ENCODE peak calls at places on chromosomes 11 and 22, in six cellular contexts. C is HCT116, P is HepG2, B is K562, U is H1, X is GM12878. Y is an unnamed sample.

GRCh38 chr22:38788417-38788816 is 5.5 kb downstream of the DNAL4 start:
- DNase-seq in C (no peak), P (no peak), B (no peak), U (no peak), X (no peak), Y (no peak)

GRCh38 chr22:45164217-45165123 is 745 bp downstream of the NUP50 start:
- DNase-seq in C (no peak), P (no peak), B (peak; percentile 64), U (peak; percentile 68), X (no peak), Y (no peak)

GRCh38 chr11:15943418-15944197 is 412.7 kb downstream of the SOX6 start:
- DNase-seq in C (no peak), P (no peak), B (no peak), U (peak; percentile 14), X (no peak), Y (no peak)

GRCh38 chr11:66310324-66310723 is 6.5 kb downstream of the CD248 start:
- DNase-seq in C (no peak), P (no peak), B (no peak), U (no peak), X (no peak), Y (no peak)

GRCh38 chr22:27148025-27148424 is 490.6 kb downstream of the MIAT start:
- DNase-seq in C (no peak), P (no peak), B (no peak), U (no peak), X (no peak), Y (no peak)

GRCh38 chr11:57134284-57134683 is 47.5 kb upstream of the LRRC55 start:
- DNase-seq in C (no peak), P (no peak), B (no peak), U (no peak), X (no peak), Y (no peak)

GRCh38 chr11:27358306-27358705 is 4.7 kb downstream of the CCDC34 start:
- DNase-seq in C (no peak), P (no peak), B (no peak), U (no peak), X (no peak), Y (no peak)

GRCh38 chr22:27372969-27373670 is 428.4 kb downstream of the MN1 start:
- DNase-seq in C (no peak), P (peak; percentile 81), B (no peak), U (peak; percentile 88), X (no peak), Y (peak; percentile 81)

GRCh38 chr11:130801287-130802146 is 114.8 kb downstream of the SNX19 start:
- DNase-seq in C (no peak), P (no peak), B (no peak), U (no peak), X (no peak), Y (no peak)

GRCh38 chr11:47977651-47978050 is 2.7 kb upstream of the PTPRJ start:
- DNase-seq in C (no peak), P (no peak), B (no peak), U (no peak), X (no peak), Y (no peak)

GRCh38 chr11:127926721-127927120 is 660.6 kb downstream of the ETS1 start:
- DNase-seq in C (no peak), P (no peak), B (no peak), U (no peak), X (no peak), Y (no peak)

GRCh38 chr11:61747389-61748285 is 4.8 kb upstream of the MYRF start:
- DNase-seq in C (peak; percentile 48), P (peak; percentile 67), B (peak; percentile 86), U (peak; percentile 94), X (no peak), Y (peak; percentile 59)

GRCh38 chr11:10302744-10303557 is 1.9 kb upstream of the ADM start:
- DNase-seq in C (no peak), P (peak; percentile 70), B (peak; percentile 32), U (peak; percentile 74), X (no peak), Y (no peak)

GRCh38 chr11:76237914-76238313 is 31.6 kb upstream of the WNT11 start:
- DNase-seq in C (peak; percentile 48), P (peak; percentile 66), B (peak; percentile 62), U (no peak), X (no peak), Y (peak; percentile 47)

GRCh38 chr11:2778630-2779498 is 79.1 kb upstream of the KCNQ1OT1 start:
- DNase-seq in C (no peak), P (peak; percentile 66), B (peak; percentile 85), U (peak; percentile 42), X (no peak), Y (no peak)

GRCh38 chr11:65593518-65594414 is 1.8 kb downstream of the KCNK7 start:
- DNase-seq in C (no peak), P (no peak), B (peak; percentile 48), U (no peak), X (no peak), Y (no peak)

GRCh38 chr22:46070722-46071450 is 79.4 kb upstream of the PPARA start:
- DNase-seq in C (no peak), P (no peak), B (no peak), U (peak; percentile 71), X (no peak), Y (no peak)

GRCh38 chr11:109422755-109423113 is 744 bp downstream of the C11orf87 start:
- DNase-seq in C (no peak), P (no peak), B (no peak), U (no peak), X (no peak), Y (no peak)

GRCh38 chr11:35304393-35304790 is 115.0 kb downstream of the SLC1A2 start:
- DNase-seq in C (no peak), P (peak; percentile 25), B (no peak), U (no peak), X (no peak), Y (no peak)

GRCh38 chr11:93133710-93134109 is 64.1 kb downstream of the SLC36A4 start:
- DNase-seq in C (no peak), P (no peak), B (no peak), U (no peak), X (no peak), Y (no peak)

GRCh38 chr11:20388096-20389055 is 860 bp downstream of the PRMT3 start:
- DNase-seq in C (no peak), P (peak; percentile 15), B (no peak), U (no peak), X (no peak), Y (no peak)

GRCh38 chr22:23159287-23159622 is 14.0 kb downstream of the RAB36 start:
- DNase-seq in C (no peak), P (no peak), B (no peak), U (no peak), X (no peak), Y (no peak)

GRCh38 chr22:50705219-50705691 is 32.6 kb downstream of the SHANK3 start:
- DNase-seq in C (no peak), P (no peak), B (peak; percentile 62), U (peak; percentile 87), X (no peak), Y (peak; percentile 51)

GRCh38 chr11:14137282-14137681 is 174.8 kb downstream of the SPON1 start:
- DNase-seq in C (no peak), P (no peak), B (no peak), U (no peak), X (no peak), Y (no peak)

GRCh38 chr11:1017269-1018005 is 19.1 kb downstream of the MUC6 start:
- DNase-seq in C (no peak), P (peak; percentile 7), B (no peak), U (no peak), X (no peak), Y (no peak)

GRCh38 chr22:37485714-37486223 is 415 bp downstream of the MFNG start:
- DNase-seq in C (no peak), P (no peak), B (no peak), U (no peak), X (no peak), Y (no peak)

GRCh38 chr11:44383246-44383645 is 73.3 kb upstream of the ALX4 start:
- DNase-seq in C (no peak), P (no peak), B (no peak), U (no peak), X (no peak), Y (no peak)

GRCh38 chr22:19810381-19811141 is 44.1 kb downstream of the GNB1L start:
- DNase-seq in C (no peak), P (no peak), B (no peak), U (no peak), X (no peak), Y (no peak)

GRCh38 chr11:31641477-31642062 is 132.0 kb downstream of the ELP4 start:
- DNase-seq in C (peak; percentile 39), P (peak; percentile 40), B (peak; percentile 15), U (peak; percentile 59), X (no peak), Y (peak; percentile 36)

GRCh38 chr11:122977455-122978302 is 4.0 kb downstream of the BSX start:
- DNase-seq in C (no peak), P (no peak), B (no peak), U (peak; percentile 49), X (no peak), Y (no peak)
- H3K4me3 ChIP-seq in C (no peak overlapping the region), P (no peak overlapping the region), B (no peak overlapping the region), U (peak overlapping the region; percentile 60), X (no peak overlapping the region), Y (peak overlapping the region; percentile 26)

DNA sequence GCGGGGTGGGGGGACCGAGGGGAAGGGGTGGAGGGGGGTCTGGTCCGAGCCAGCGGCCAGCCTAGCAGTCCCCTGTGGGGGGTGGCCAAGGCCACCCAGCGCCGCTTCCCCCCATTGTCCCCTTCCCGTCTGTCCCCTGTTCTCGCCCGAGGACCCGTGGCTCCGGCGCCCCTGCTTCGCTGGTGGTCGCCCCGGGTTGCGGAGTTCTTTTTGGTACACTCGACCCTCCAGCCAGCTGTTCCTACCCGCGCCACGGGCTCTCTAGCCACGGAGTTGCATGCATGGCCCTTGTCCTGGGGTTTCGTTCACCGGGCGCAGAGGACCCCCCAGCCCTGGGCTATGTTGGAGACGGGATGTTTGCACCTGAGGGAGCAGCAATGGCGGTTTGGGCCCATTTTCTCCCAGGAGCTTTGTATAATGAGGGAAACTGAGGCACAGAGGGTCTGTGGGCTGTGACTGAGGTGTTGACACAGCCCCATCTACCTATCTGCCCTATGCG is 489 bp downstream of the RNF214 start:
- DNase-seq in C (no peak), P (no peak), B (no peak), U (peak; percentile 66), X (no peak), Y (no peak)
- TF ChIP-seq ZNF274 in C (no peak), P (no peak), B (no peak), U (no peak), X (no peak), Y (no peak)

GRCh38 chr11:78451371-78452150 is 33.9 kb upstream of the GAB2 start:
- DNase-seq in C (no peak), P (no peak), B (no peak), U (no peak), X (no peak), Y (no peak)
- H3K4me3 ChIP-seq in C (no peak overlapping the region), P (no peak overlapping the region), B (no peak overlapping the region), U (no peak overlapping the region), X (no peak overlapping the region), Y (no peak overlapping the region)

GRCh38 chr11:86513138-86513537 is 138.5 kb downstream of the CCDC81 start:
- DNase-seq in C (no peak), P (no peak), B (no peak), U (no peak), X (no peak), Y (no peak)

GRCh38 chr11:86510674-86511073 is 136.0 kb downstream of the CCDC81 start:
- DNase-seq in C (no peak), P (no peak), B (no peak), U (no peak), X (no peak), Y (no peak)

GRCh38 chr11:86510097-86510496 is 135.4 kb downstream of the CCDC81 start:
- DNase-seq in C (no peak), P (no peak), B (no peak), U (no peak), X (no peak), Y (no peak)

GRCh38 chr11:86509579-86509978 is 134.9 kb downstream of the CCDC81 start:
- DNase-seq in C (no peak), P (peak; percentile 37), B (no peak), U (no peak), X (no peak), Y (no peak)

GRCh38 chr11:86511086-86511551 is 136.4 kb downstream of the CCDC81 start:
- DNase-seq in C (no peak), P (no peak), B (no peak), U (no peak), X (peak; percentile 27), Y (no peak)
- TF ChIP-seq ZNF274 in C (no peak), P (no peak), B (no peak), U (no peak), X (no peak), Y (no peak)